ENCODE peak calls at places on chromosome 10, in six cellular contexts. S, A, T, J, D and E are unnamed samples.

GRCh38 chr10:68052463-68052862 is 22.6 kb downstream of the HERC4 start:
- DNase-seq in T (no peak), S (no peak), A (no peak), D (no peak), J (no peak), E (peak)

GRCh38 chr10:9311702-9312499 is 1257.4 kb downstream of the GATA3 start:
- DNase-seq in J (no peak), D (no peak), S (peak), T (no peak), A (no peak), E (peak)

GRCh38 chr10:86863443-86863842 is 94.0 kb downstream of the MMRN2 start:
- DNase-seq in S (no peak), D (no peak), J (no peak), A (no peak), T (no peak), E (no peak)

GRCh38 chr10:43135656-43136055 is 2.6 kb upstream of the CSGALNACT2 start:
- DNase-seq in S (no peak), A (no peak), J (no peak), T (peak), D (no peak), E (no peak)

GRCh38 chr10:77889277-77889903 is 37.2 kb downstream of the DLG5 start:
- DNase-seq in S (no peak), J (no peak), D (peak), A (no peak), T (peak), E (no peak)

GRCh38 chr10:20257422-20257821 is 441.2 kb downstream of the PLXDC2 start:
- DNase-seq in A (no peak), T (no peak), J (no peak), S (no peak), D (no peak), E (no peak)

GRCh38 chr10:42783181-42783549 is 570 bp downstream of the BMS1 start:
- DNase-seq in T (no peak), J (peak), D (peak), A (no peak), S (peak), E (peak)

GRCh38 chr10:124608093-124608721 is 136.0 kb downstream of the FAM53B start:
- DNase-seq in A (no peak), D (no peak), T (no peak), S (no peak), J (no peak), E (no peak)

GRCh38 chr10:34547695-34548094 is 267.4 kb downstream of the PARD3 start:
- DNase-seq in S (no peak), D (no peak), A (no peak), T (no peak), J (no peak), E (no peak)

GRCh38 chr10:1938317-1938716 is 201.0 kb upstream of the ADARB2 start:
- DNase-seq in T (no peak), J (no peak), A (no peak), D (no peak), S (no peak), E (no peak)

GRCh38 chr10:131429942-131430341 is 118.4 kb upstream of the TCERG1L start:
- DNase-seq in S (no peak), T (no peak), A (no peak), J (no peak), D (peak), E (no peak)

GRCh38 chr10:58696736-58697135 is 184.1 kb downstream of the BICC1 start:
- DNase-seq in S (peak), D (no peak), J (no peak), T (no peak), A (no peak), E (peak)

GRCh38 chr10:21402606-21403083 is 122.8 kb downstream of the SKIDA1 start:
- DNase-seq in T (no peak), D (no peak), S (peak), A (peak), J (no peak), E (peak)

GRCh38 chr10:127017406-127018297 is 112.4 kb downstream of the DOCK1 start:
- DNase-seq in J (peak), T (no peak), D (no peak), A (no peak), S (no peak), E (no peak)

GRCh38 chr10:61588770-61589211 is 73.9 kb upstream of the CABCOCO1 start:
- DNase-seq in T (no peak), D (no peak), A (no peak), J (peak), S (peak), E (no peak)

GRCh38 chr10:97165499-97165898 is 20.3 kb downstream of the SLIT1 start:
- DNase-seq in T (no peak), S (no peak), D (no peak), J (no peak), A (no peak), E (no peak)

GRCh38 chr10:59622320-59622901 is 87.2 kb downstream of the SLC16A9 start:
- DNase-seq in T (no peak), A (peak), J (peak), D (peak), S (peak), E (peak)

GRCh38 chr10:1299041-1299726 is 243.0 kb downstream of the WDR37 start:
- DNase-seq in D (peak), S (no peak), T (no peak), A (no peak), J (no peak), E (no peak)

GRCh38 chr10:47042815-47043750 is 131.9 kb downstream of the PTPN20 start:
- DNase-seq in T (no peak), A (no peak), J (no peak), D (no peak), S (no peak), E (no peak)

GRCh38 chr10:72095195-72095594 is 6.8 kb upstream of the SPOCK2 start:
- DNase-seq in S (no peak), A (no peak), D (no peak), J (no peak), T (no peak), E (no peak)

GRCh38 chr10:14645239-14645960 is 129.3 kb downstream of the FAM107B start:
- DNase-seq in D (no peak), A (no peak), J (no peak), T (no peak), S (no peak), E (no peak)

GRCh38 chr10:49080071-49080470 is 35.3 kb downstream of the VSTM4 start:
- DNase-seq in J (no peak), S (peak), T (peak), A (no peak), D (peak), E (peak)

GRCh38 chr10:80165173-80165572 is 32.6 kb downstream of the PLAC9 start:
- DNase-seq in D (no peak), J (peak), S (peak), A (no peak), T (no peak), E (peak)

GRCh38 chr10:106734220-106734619 is 430.3 kb downstream of the SORCS1 start:
- DNase-seq in J (no peak), T (no peak), A (no peak), D (no peak), S (no peak), E (no peak)

GRCh38 chr10:119283818-119284217 is 76.4 kb downstream of the GRK5 start:
- DNase-seq in D (no peak), S (no peak), J (no peak), T (no peak), A (no peak), E (no peak)

GRCh38 chr10:59557642-59558041 is 152.0 kb downstream of the SLC16A9 start:
- DNase-seq in T (no peak), D (no peak), S (no peak), A (no peak), J (no peak), E (no peak)

GRCh38 chr10:77789016-77789415 is 137.5 kb downstream of the DLG5 start:
- DNase-seq in S (no peak), A (no peak), T (no peak), D (no peak), J (no peak), E (no peak)

GRCh38 chr10:81108516-81109199 is 571.0 kb downstream of the SH2D4B start:
- DNase-seq in S (no peak), T (no peak), D (no peak), A (no peak), J (peak), E (no peak)

GRCh38 chr10:49568235-49568634 is 29.3 kb upstream of the ERCC6 start:
- DNase-seq in D (no peak), S (peak), J (no peak), T (no peak), A (no peak), E (peak)

GRCh38 chr10:80493482-80494021 is 39.4 kb downstream of the TSPAN14 start:
- DNase-seq in D (no peak), A (no peak), S (peak), J (peak), T (no peak), E (peak)

GRCh38 chr10:93288679-93289634 is 193.2 kb downstream of the MYOF start:
- DNase-seq in A (peak), T (peak), J (peak), S (peak), D (peak), E (peak)

GRCh38 chr10:4296165-4296564 is 511.2 kb upstream of the KLF6 start:
- DNase-seq in S (no peak), J (no peak), A (no peak), D (no peak), T (no peak), E (no peak)

GRCh38 chr10:3852147-3852904 is 67.3 kb upstream of the KLF6 start:
- DNase-seq in D (peak), T (peak), A (no peak), J (peak), S (peak), E (peak)

GRCh38 chr10:988667-989545 is 672 bp downstream of the GTPBP4 start:
- DNase-seq in T (no peak), A (no peak), D (no peak), J (no peak), S (peak), E (peak)

GRCh38 chr10:35375091-35375765 is 38.9 kb downstream of the CCNY start:
- DNase-seq in J (no peak), T (no peak), D (no peak), A (no peak), S (peak), E (peak)

GRCh38 chr10:97279121-97279815 is 13.2 kb downstream of the ARHGAP19 start:
- DNase-seq in T (no peak), D (no peak), J (peak), S (peak), A (no peak), E (peak)

GRCh38 chr10:68406111-68406814 is 814 bp downstream of the RUFY2 start:
- DNase-seq in A (peak), D (peak), T (peak), J (peak), S (peak), E (peak)

GRCh38 chr10:63125459-63125858 is 7.7 kb upstream of the NRBF2 start:
- DNase-seq in S (no peak), D (no peak), T (no peak), J (no peak), A (no peak), E (no peak)

GRCh38 chr10:86411281-86411841 is 44.8 kb upstream of the GRID1 start:
- DNase-seq in A (no peak), S (peak), T (no peak), J (peak), D (no peak), E (peak)

GRCh38 chr10:30820282-30820991 is 190.9 kb upstream of the LYZL2 start:
- DNase-seq in J (no peak), S (peak), D (no peak), T (no peak), A (no peak), E (peak)

GRCh38 chr10:30818010-30818660 is 188.6 kb upstream of the LYZL2 start:
- DNase-seq in J (no peak), T (peak), A (peak), S (peak), D (no peak), E (peak)

GRCh38 chr10:30818854-30819253 is 189.3 kb upstream of the LYZL2 start:
- DNase-seq in T (no peak), D (no peak), J (no peak), A (peak), S (no peak), E (no peak)

GRCh38 chr10:30821269-30821993 is 191.9 kb upstream of the LYZL2 start:
- DNase-seq in T (no peak), J (no peak), A (no peak), S (no peak), D (no peak), E (no peak)

GRCh38 chr10:30819306-30820190 is 190.0 kb upstream of the LYZL2 start:
- DNase-seq in S (peak), T (no peak), A (no peak), D (no peak), J (no peak), E (peak)
- H3K4me3 ChIP-seq in S (no peak), T (no peak), A (peak), D (no peak), J (no peak), E (no peak)

GRCh38 chr10:28449382-28449781 is 83.5 kb upstream of the WAC start:
- DNase-seq in T (no peak), S (no peak), D (no peak), A (no peak), J (no peak), E (no peak)

GRCh38 chr10:28444031-28444430 is 88.9 kb upstream of the WAC start:
- DNase-seq in A (no peak), S (no peak), T (no peak), J (no peak), D (no peak), E (no peak)

GRCh38 chr10:28442375-28442774 is 90.5 kb upstream of the WAC start:
- DNase-seq in S (no peak), D (no peak), J (no peak), T (no peak), A (no peak), E (no peak)

DNA sequence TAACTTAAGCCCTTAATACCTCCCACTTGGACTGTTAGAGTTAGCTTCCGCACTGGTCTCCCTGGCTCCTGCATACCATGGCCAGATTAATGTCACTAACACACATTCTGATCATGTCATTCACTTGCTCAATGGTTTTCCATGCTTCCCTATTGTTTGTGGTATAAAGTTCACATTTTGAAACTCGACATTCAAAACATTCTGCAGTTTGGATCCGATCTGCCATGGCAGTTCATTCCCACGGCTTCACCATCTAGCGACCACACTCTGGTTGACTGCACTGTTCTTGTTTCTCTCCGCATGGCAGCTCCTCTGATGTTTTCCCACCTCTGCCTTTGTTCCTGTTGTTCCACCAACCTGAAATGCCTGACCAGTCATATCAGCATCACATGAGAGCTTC is 87.4 kb upstream of the WAC start:
- DNase-seq in T (no peak), A (no peak), J (no peak), S (no peak), D (no peak), E (no peak)
- TF ChIP-seq CTCF in T (no peak), A (no peak), J (no peak), S (no peak), D (no peak), E (no peak)

GRCh38 chr10:30455816-30456215 is 21.8 kb downstream of the MAP3K8 start:
- DNase-seq in J (no peak), D (no peak), A (no peak), S (no peak), T (no peak), E (no peak)
- H3K4me3 ChIP-seq in J (no peak), D (no peak), A (no peak), S (no peak), T (no peak), E (no peak)

GRCh38 chr10:30639946-30640786 is 10.6 kb upstream of the LYZL2 start:
- DNase-seq in S (peak), T (no peak), A (no peak), J (peak), D (no peak), E (peak)
- TF ChIP-seq CTCF in S (peak), T (peak), A (peak), J (peak), D (peak), E (peak)

GRCh38 chr10:91887900-91888225 is 21.4 kb downstream of the FGFBP3 start:
- DNase-seq in S (no peak), J (no peak), A (no peak), D (no peak), T (no peak), E (no peak)
- H3K4me3 ChIP-seq in S (peak), J (peak), A (peak), D (peak), T (peak), E (peak)